ENCODE peak calls at places on chromosomes 3 and 15, in six cellular contexts. B is aorta, J is adipocyte, K is ovary, F is OCI-LY7, X is HCT116. V is an unnamed sample.

GRCh38 chr3:132254076-132254755 is 63.0 kb upstream of the ACP3 start:
- DNase-seq in B (no peak), J (no peak), K (no peak), F (no peak), X (no peak), V (no peak)

GRCh38 chr15:92077353-92078080 is 224.0 kb downstream of the SLCO3A1 start:
- DNase-seq in B (peak; percentile 85), J (peak; percentile 89), K (peak; percentile 62), F (peak; percentile 83), X (peak; percentile 54), V (no peak)

GRCh38 chr15:82992436-82992835 is 6.4 kb downstream of the RAMAC start:
- DNase-seq in B (no peak), J (no peak), K (no peak), F (no peak), X (no peak), V (no peak)

GRCh38 chr15:51104512-51104911 is 9.8 kb upstream of the TNFAIP8L3 start:
- DNase-seq in B (peak; percentile 87), J (no peak), K (peak; percentile 86), F (no peak), X (no peak), V (no peak)

GRCh38 chr15:66251790-66252355 is 1.7 kb downstream of the MEGF11 start:
- DNase-seq in B (no peak), J (no peak), K (no peak), F (no peak), X (no peak), V (no peak)

GRCh38 chr15:55357774-55358173 is 38.8 kb downstream of the PIGB start:
- DNase-seq in B (no peak), J (peak; percentile 25), K (no peak), F (no peak), X (no peak), V (no peak)

GRCh38 chr3:72606005-72606800 is 242.0 kb downstream of the SHQ1 start:
- DNase-seq in B (no peak), J (no peak), K (no peak), F (no peak), X (no peak), V (no peak)

GRCh38 chr3:56054827-56055226 is 413.4 kb downstream of the ERC2 start:
- DNase-seq in B (no peak), J (no peak), K (no peak), F (no peak), X (no peak), V (no peak)

GRCh38 chr3:17190353-17191078 is 305.8 kb downstream of the PLCL2 start:
- DNase-seq in B (no peak), J (no peak), K (no peak), F (peak; percentile 20), X (no peak), V (no peak)

GRCh38 chr15:94305133-94305532 is 73.8 kb downstream of the MCTP2 start:
- DNase-seq in B (no peak), J (no peak), K (no peak), F (peak; percentile 46), X (no peak), V (no peak)

GRCh38 chr3:65927576-65927975 is 111.1 kb downstream of the MAGI1 start:
- DNase-seq in B (no peak), J (no peak), K (no peak), F (no peak), X (no peak), V (peak; percentile 45)

GRCh38 chr3:179719048-179719734 is 66.4 kb downstream of the USP13 start:
- DNase-seq in B (no peak), J (no peak), K (no peak), F (no peak), X (no peak), V (no peak)

GRCh38 chr3:46811615-46812236 is 51.5 kb downstream of the MYL3 start:
- DNase-seq in B (peak; percentile 75), J (no peak), K (no peak), F (no peak), X (no peak), V (no peak)

GRCh38 chr3:52200981-52201679 is 3.2 kb downstream of the ALAS1 start:
- DNase-seq in B (no peak), J (peak; percentile 18), K (no peak), F (no peak), X (no peak), V (no peak)
- H3K36me3 ChIP-seq in B (no peaks in the 10 kb centered on the region), J (peaks cover 54% of the 10 kb centered on the region), K (no peaks in the 10 kb centered on the region), F (peaks cover 67% of the 10 kb centered on the region), X (peaks cover 55% of the 10 kb centered on the region), V (peaks cover 3% of the 10 kb centered on the region)

GRCh38 chr15:44596511-44597010 is 59.6 kb downstream of the EIF3J start:
- DNase-seq in B (no peak), J (no peak), K (no peak), F (no peak), X (no peak), V (no peak)

GRCh38 chr15:44595246-44595645 is 58.3 kb downstream of the EIF3J start:
- DNase-seq in B (no peak), J (no peak), K (no peak), F (no peak), X (no peak), V (no peak)

GRCh38 chr15:44595656-44596510 is 58.9 kb downstream of the EIF3J start:
- DNase-seq in B (no peak), J (no peak), K (no peak), F (no peak), X (no peak), V (no peak)

GRCh38 chr15:44591326-44591725 is 54.4 kb downstream of the EIF3J start:
- DNase-seq in B (no peak), J (no peak), K (no peak), F (no peak), X (no peak), V (no peak)

GRCh38 chr15:44593042-44593736 is 56.2 kb downstream of the EIF3J start:
- DNase-seq in B (no peak), J (peak; percentile 53), K (no peak), F (peak; percentile 59), X (peak; percentile 12), V (no peak)
- H3K36me3 ChIP-seq in B (peaks cover 10% of the 10 kb centered on the region), J (peaks cover 88% of the 10 kb centered on the region), K (peaks cover 2% of the 10 kb centered on the region), F (peaks cover 92% of the 10 kb centered on the region), X (peaks cover 28% of the 10 kb centered on the region), V (no peaks in the 10 kb centered on the region)

GRCh38 chr15:68098465-68098864 is 44.4 kb downstream of the PIAS1 start:
- DNase-seq in B (no peak), J (no peak), K (no peak), F (peak; percentile 53), X (no peak), V (no peak)
- H3K36me3 ChIP-seq in B (no peaks in the 10 kb centered on the region), J (peaks cover 13% of the 10 kb centered on the region), K (no peaks in the 10 kb centered on the region), F (peaks cover 89% of the 10 kb centered on the region), X (peaks cover 13% of the 10 kb centered on the region), V (no peaks in the 10 kb centered on the region)

GRCh38 chr3:53179580-53179979 is 18.6 kb downstream of the PRKCD start:
- DNase-seq in B (no peak), J (no peak), K (no peak), F (no peak), X (no peak), V (no peak)
- H3K36me3 ChIP-seq in B (no peaks in the 10 kb centered on the region), J (peaks cover 53% of the 10 kb centered on the region), K (no peaks in the 10 kb centered on the region), F (peaks cover 86% of the 10 kb centered on the region), X (peaks cover 8% of the 10 kb centered on the region), V (peaks cover 3% of the 10 kb centered on the region)

GRCh38 chr15:78618064-78618463 is 2.7 kb downstream of the CHRNA3 start:
- DNase-seq in B (no peak), J (no peak), K (no peak), F (no peak), X (no peak), V (no peak)

GRCh38 chr15:78618490-78618934 is 2.3 kb downstream of the CHRNA3 start:
- DNase-seq in B (peak; percentile 92), J (peak; percentile 99), K (peak; percentile 83), F (peak; percentile 83), X (peak; percentile 73), V (peak; percentile 21)

GRCh38 chr15:78620839-78621421 is at the start of gene CHRNA3:
- DNase-seq in B (peak; percentile 39), J (no peak), K (no peak), F (no peak), X (no peak), V (no peak)

GRCh38 chr15:78620021-78620838 is 566 bp downstream of the CHRNA3 start:
- DNase-seq in B (no peak), J (peak; percentile 36), K (no peak), F (no peak), X (no peak), V (no peak)

GRCh38 chr15:78619022-78619950 is 1.5 kb downstream of the CHRNA3 start:
- DNase-seq in B (no peak), J (no peak), K (no peak), F (no peak), X (no peak), V (no peak)
- H3K36me3 ChIP-seq in B (no peaks in the 10 kb centered on the region), J (no peaks in the 10 kb centered on the region), K (no peaks in the 10 kb centered on the region), F (no peaks in the 10 kb centered on the region), X (no peaks in the 10 kb centered on the region), V (no peaks in the 10 kb centered on the region)

GRCh38 chr3:133583396-133583795 is 9.9 kb downstream of the CDV3 start:
- DNase-seq in B (no peak), J (no peak), K (no peak), F (no peak), X (no peak), V (no peak)
- H3K36me3 ChIP-seq in B (peaks cover 8% of the 10 kb centered on the region), J (peaks cover 93% of the 10 kb centered on the region), K (no peaks in the 10 kb centered on the region), F (peaks cover 97% of the 10 kb centered on the region), X (peaks cover 76% of the 10 kb centered on the region), V (no peaks in the 10 kb centered on the region)

GRCh38 chr15:29726553-29726952 is 95.7 kb downstream of the TJP1 start:
- DNase-seq in B (no peak), J (no peak), K (no peak), F (no peak), X (no peak), V (no peak)
- H3K36me3 ChIP-seq in B (no peaks in the 10 kb centered on the region), J (peaks cover 85% of the 10 kb centered on the region), K (peaks cover 3% of the 10 kb centered on the region), F (no peaks in the 10 kb centered on the region), X (peaks cover 54% of the 10 kb centered on the region), V (peaks cover 7% of the 10 kb centered on the region)

GRCh38 chr3:81490541-81491288 is 270.7 kb downstream of the GBE1 start:
- DNase-seq in B (peak; percentile 74), J (peak; percentile 86), K (peak; percentile 73), F (peak; percentile 84), X (peak; percentile 77), V (peak; percentile 19)

GRCh38 chr3:81496407-81497104 is 264.9 kb downstream of the GBE1 start:
- DNase-seq in B (no peak), J (no peak), K (no peak), F (no peak), X (no peak), V (no peak)

GRCh38 chr3:81497565-81497964 is 263.9 kb downstream of the GBE1 start:
- DNase-seq in B (no peak), J (no peak), K (no peak), F (no peak), X (no peak), V (no peak)

GRCh38 chr3:81492048-81492447 is 269.4 kb downstream of the GBE1 start:
- DNase-seq in B (no peak), J (peak; percentile 88), K (no peak), F (no peak), X (no peak), V (no peak)
- H3K36me3 ChIP-seq in B (no peaks in the 10 kb centered on the region), J (peaks cover 57% of the 10 kb centered on the region), K (no peaks in the 10 kb centered on the region), F (no peaks in the 10 kb centered on the region), X (no peaks in the 10 kb centered on the region), V (no peaks in the 10 kb centered on the region)